ENCODE peak calls at places on chromosomes 11 and 22, in ten cellular contexts. One of them, this sample, is unnamed.

GRCh38 chr11:43943931-43944751 is 1.7 kb downstream of the C11orf96 start:
- DNase-seq in mesenteric fat pad: peak; percentile 89
- DNase-seq in activated CD4-positive, alpha-beta T cell treated with anti-CD3 and anti-CD28 coated beads, Interleukin-2, amount 10 ng/mL, durations not matched to agents 7 days and 5 days: no peak
- DNase-seq in stimulated activated CD4-positive, alpha-beta T cell treated with anti-CD3 and anti-CD28 coated beads, Interleukin-12 subunit alpha, Interleukin-12 subunit beta, amount 100 ng/mL, for 48 hours: no peak
- DNase-seq in smooth muscle cell of the brain vasculature: no peak
- DNase-seq in non-pigmented ciliary epithelial cell: no peak
- DNase-seq in right atrium auricular region: no peak
- DNase-seq in MCF 10A: peak; percentile 42
- DNase-seq in GM23248: peak; percentile 47
- DNase-seq in bronchial epithelial cell: no peak
- DNase-seq in this sample: peak; percentile 31

GRCh38 chr11:22389526-22390282 is 51.5 kb downstream of the SLC17A6 start:
- DNase-seq in activated CD4-positive, alpha-beta T cell treated with anti-CD3 and anti-CD28 coated beads, Interleukin-2, amount 10 ng/mL, durations not matched to agents 7 days and 5 days: no peak
- DNase-seq in mesenteric fat pad: no peak
- DNase-seq in right atrium auricular region: no peak
- DNase-seq in GM23248: no peak
- DNase-seq in non-pigmented ciliary epithelial cell: no peak
- DNase-seq in smooth muscle cell of the brain vasculature: no peak
- DNase-seq in MCF 10A: peak; percentile 1
- DNase-seq in bronchial epithelial cell: peak; percentile 4
- DNase-seq in stimulated activated CD4-positive, alpha-beta T cell treated with anti-CD3 and anti-CD28 coated beads, Interleukin-12 subunit alpha, Interleukin-12 subunit beta, amount 100 ng/mL, for 48 hours: no peak
- DNase-seq in this sample: no peak

GRCh38 chr11:849951-850776 is 7.5 kb downstream of the TSPAN4 start:
- DNase-seq in MCF 10A: no peak
- DNase-seq in non-pigmented ciliary epithelial cell: no peak
- DNase-seq in activated CD4-positive, alpha-beta T cell treated with anti-CD3 and anti-CD28 coated beads, Interleukin-2, amount 10 ng/mL, durations not matched to agents 7 days and 5 days: no peak
- DNase-seq in smooth muscle cell of the brain vasculature: no peak
- DNase-seq in bronchial epithelial cell: no peak
- DNase-seq in stimulated activated CD4-positive, alpha-beta T cell treated with anti-CD3 and anti-CD28 coated beads, Interleukin-12 subunit alpha, Interleukin-12 subunit beta, amount 100 ng/mL, for 48 hours: no peak
- DNase-seq in mesenteric fat pad: no peak
- DNase-seq in right atrium auricular region: no peak
- DNase-seq in GM23248: no peak
- DNase-seq in this sample: no peak

GRCh38 chr11:78000193-78000592 is 5.7 kb upstream of the INTS4 start:
- DNase-seq in GM23248: peak; percentile 76
- DNase-seq in activated CD4-positive, alpha-beta T cell treated with anti-CD3 and anti-CD28 coated beads, Interleukin-2, amount 10 ng/mL, durations not matched to agents 7 days and 5 days: peak; percentile 66
- DNase-seq in bronchial epithelial cell: peak; percentile 55
- DNase-seq in right atrium auricular region: no peak
- DNase-seq in non-pigmented ciliary epithelial cell: peak; percentile 28
- DNase-seq in stimulated activated CD4-positive, alpha-beta T cell treated with anti-CD3 and anti-CD28 coated beads, Interleukin-12 subunit alpha, Interleukin-12 subunit beta, amount 100 ng/mL, for 48 hours: no peak
- DNase-seq in mesenteric fat pad: no peak
- DNase-seq in MCF 10A: peak; percentile 79
- DNase-seq in smooth muscle cell of the brain vasculature: no peak
- DNase-seq in this sample: peak; percentile 50

GRCh38 chr11:76796511-76797203 is 13.5 kb downstream of the TSKU start:
- DNase-seq in smooth muscle cell of the brain vasculature: no peak
- DNase-seq in stimulated activated CD4-positive, alpha-beta T cell treated with anti-CD3 and anti-CD28 coated beads, Interleukin-12 subunit alpha, Interleukin-12 subunit beta, amount 100 ng/mL, for 48 hours: no peak
- DNase-seq in mesenteric fat pad: no peak
- DNase-seq in MCF 10A: no peak
- DNase-seq in right atrium auricular region: no peak
- DNase-seq in activated CD4-positive, alpha-beta T cell treated with anti-CD3 and anti-CD28 coated beads, Interleukin-2, amount 10 ng/mL, durations not matched to agents 7 days and 5 days: peak; percentile 3
- DNase-seq in non-pigmented ciliary epithelial cell: no peak
- DNase-seq in GM23248: no peak
- DNase-seq in bronchial epithelial cell: no peak
- DNase-seq in this sample: no peak

GRCh38 chr22:37488337-37489135 is 2.4 kb upstream of the MFNG start:
- DNase-seq in non-pigmented ciliary epithelial cell: no peak
- DNase-seq in mesenteric fat pad: no peak
- DNase-seq in activated CD4-positive, alpha-beta T cell treated with anti-CD3 and anti-CD28 coated beads, Interleukin-2, amount 10 ng/mL, durations not matched to agents 7 days and 5 days: no peak
- DNase-seq in bronchial epithelial cell: no peak
- DNase-seq in GM23248: no peak
- DNase-seq in right atrium auricular region: no peak
- DNase-seq in MCF 10A: no peak
- DNase-seq in stimulated activated CD4-positive, alpha-beta T cell treated with anti-CD3 and anti-CD28 coated beads, Interleukin-12 subunit alpha, Interleukin-12 subunit beta, amount 100 ng/mL, for 48 hours: no peak
- DNase-seq in smooth muscle cell of the brain vasculature: no peak
- DNase-seq in this sample: no peak

GRCh38 chr22:46571642-46572250 is 34.3 kb upstream of the CELSR1 start:
- DNase-seq in stimulated activated CD4-positive, alpha-beta T cell treated with anti-CD3 and anti-CD28 coated beads, Interleukin-12 subunit alpha, Interleukin-12 subunit beta, amount 100 ng/mL, for 48 hours: no peak
- DNase-seq in non-pigmented ciliary epithelial cell: no peak
- DNase-seq in right atrium auricular region: no peak
- DNase-seq in mesenteric fat pad: no peak
- DNase-seq in GM23248: no peak
- DNase-seq in smooth muscle cell of the brain vasculature: no peak
- DNase-seq in bronchial epithelial cell: no peak
- DNase-seq in MCF 10A: no peak
- DNase-seq in activated CD4-positive, alpha-beta T cell treated with anti-CD3 and anti-CD28 coated beads, Interleukin-2, amount 10 ng/mL, durations not matched to agents 7 days and 5 days: no peak
- DNase-seq in this sample: no peak

GRCh38 chr22:28250036-28250695 is 331.1 kb upstream of the PITPNB start:
- DNase-seq in mesenteric fat pad: no peak
- DNase-seq in non-pigmented ciliary epithelial cell: no peak
- DNase-seq in smooth muscle cell of the brain vasculature: no peak
- DNase-seq in stimulated activated CD4-positive, alpha-beta T cell treated with anti-CD3 and anti-CD28 coated beads, Interleukin-12 subunit alpha, Interleukin-12 subunit beta, amount 100 ng/mL, for 48 hours: no peak
- DNase-seq in GM23248: peak; percentile 27
- DNase-seq in right atrium auricular region: no peak
- DNase-seq in MCF 10A: no peak
- DNase-seq in bronchial epithelial cell: no peak
- DNase-seq in activated CD4-positive, alpha-beta T cell treated with anti-CD3 and anti-CD28 coated beads, Interleukin-2, amount 10 ng/mL, durations not matched to agents 7 days and 5 days: no peak
- DNase-seq in this sample: no peak

GRCh38 chr11:76610871-76611475 is 59.6 kb downstream of the LRRC32 start:
- DNase-seq in smooth muscle cell of the brain vasculature: no peak
- DNase-seq in GM23248: no peak
- DNase-seq in mesenteric fat pad: peak; percentile 84
- DNase-seq in MCF 10A: no peak
- DNase-seq in right atrium auricular region: no peak
- DNase-seq in stimulated activated CD4-positive, alpha-beta T cell treated with anti-CD3 and anti-CD28 coated beads, Interleukin-12 subunit alpha, Interleukin-12 subunit beta, amount 100 ng/mL, for 48 hours: no peak
- DNase-seq in non-pigmented ciliary epithelial cell: no peak
- DNase-seq in activated CD4-positive, alpha-beta T cell treated with anti-CD3 and anti-CD28 coated beads, Interleukin-2, amount 10 ng/mL, durations not matched to agents 7 days and 5 days: no peak
- DNase-seq in bronchial epithelial cell: no peak
- DNase-seq in this sample: no peak

GRCh38 chr11:110486176-110486575 is 56.4 kb downstream of the FDX1 start:
- DNase-seq in bronchial epithelial cell: no peak
- DNase-seq in stimulated activated CD4-positive, alpha-beta T cell treated with anti-CD3 and anti-CD28 coated beads, Interleukin-12 subunit alpha, Interleukin-12 subunit beta, amount 100 ng/mL, for 48 hours: no peak
- DNase-seq in non-pigmented ciliary epithelial cell: no peak
- DNase-seq in mesenteric fat pad: no peak
- DNase-seq in GM23248: no peak
- DNase-seq in right atrium auricular region: no peak
- DNase-seq in smooth muscle cell of the brain vasculature: no peak
- DNase-seq in MCF 10A: no peak
- DNase-seq in activated CD4-positive, alpha-beta T cell treated with anti-CD3 and anti-CD28 coated beads, Interleukin-2, amount 10 ng/mL, durations not matched to agents 7 days and 5 days: no peak
- DNase-seq in this sample: no peak

GRCh38 chr11:45180158-45180887 is 33.9 kb downstream of the PRDM11 start:
- DNase-seq in MCF 10A: peak; percentile 48
- DNase-seq in right atrium auricular region: no peak
- DNase-seq in mesenteric fat pad: peak; percentile 89
- DNase-seq in stimulated activated CD4-positive, alpha-beta T cell treated with anti-CD3 and anti-CD28 coated beads, Interleukin-12 subunit alpha, Interleukin-12 subunit beta, amount 100 ng/mL, for 48 hours: no peak
- DNase-seq in activated CD4-positive, alpha-beta T cell treated with anti-CD3 and anti-CD28 coated beads, Interleukin-2, amount 10 ng/mL, durations not matched to agents 7 days and 5 days: no peak
- DNase-seq in GM23248: peak; percentile 57
- DNase-seq in non-pigmented ciliary epithelial cell: no peak
- DNase-seq in bronchial epithelial cell: peak; percentile 25
- DNase-seq in smooth muscle cell of the brain vasculature: no peak
- DNase-seq in this sample: no peak

GRCh38 chr11:65844231-65844872 is 10.6 kb downstream of the SNX32 start:
- DNase-seq in MCF 10A: no peak
- DNase-seq in bronchial epithelial cell: no peak
- DNase-seq in mesenteric fat pad: peak; percentile 47
- DNase-seq in stimulated activated CD4-positive, alpha-beta T cell treated with anti-CD3 and anti-CD28 coated beads, Interleukin-12 subunit alpha, Interleukin-12 subunit beta, amount 100 ng/mL, for 48 hours: no peak
- DNase-seq in non-pigmented ciliary epithelial cell: no peak
- DNase-seq in right atrium auricular region: no peak
- DNase-seq in smooth muscle cell of the brain vasculature: no peak
- DNase-seq in GM23248: no peak
- DNase-seq in activated CD4-positive, alpha-beta T cell treated with anti-CD3 and anti-CD28 coated beads, Interleukin-2, amount 10 ng/mL, durations not matched to agents 7 days and 5 days: no peak
- DNase-seq in this sample: no peak

GRCh38 chr22:49726701-49727101 is 101.0 kb downstream of the BRD1 start:
- DNase-seq in right atrium auricular region: no peak
- DNase-seq in activated CD4-positive, alpha-beta T cell treated with anti-CD3 and anti-CD28 coated beads, Interleukin-2, amount 10 ng/mL, durations not matched to agents 7 days and 5 days: no peak
- DNase-seq in stimulated activated CD4-positive, alpha-beta T cell treated with anti-CD3 and anti-CD28 coated beads, Interleukin-12 subunit alpha, Interleukin-12 subunit beta, amount 100 ng/mL, for 48 hours: no peak
- DNase-seq in mesenteric fat pad: peak; percentile 76
- DNase-seq in non-pigmented ciliary epithelial cell: no peak
- DNase-seq in GM23248: no peak
- DNase-seq in bronchial epithelial cell: no peak
- DNase-seq in smooth muscle cell of the brain vasculature: no peak
- DNase-seq in MCF 10A: no peak
- DNase-seq in this sample: no peak

GRCh38 chr11:43904737-43905515 is 24.3 kb downstream of the ALKBH3 start:
- DNase-seq in right atrium auricular region: no peak
- DNase-seq in non-pigmented ciliary epithelial cell: no peak
- DNase-seq in stimulated activated CD4-positive, alpha-beta T cell treated with anti-CD3 and anti-CD28 coated beads, Interleukin-12 subunit alpha, Interleukin-12 subunit beta, amount 100 ng/mL, for 48 hours: no peak
- DNase-seq in MCF 10A: peak; percentile 51
- DNase-seq in GM23248: peak; percentile 70
- DNase-seq in mesenteric fat pad: no peak
- DNase-seq in bronchial epithelial cell: peak; percentile 88
- DNase-seq in smooth muscle cell of the brain vasculature: no peak
- DNase-seq in activated CD4-positive, alpha-beta T cell treated with anti-CD3 and anti-CD28 coated beads, Interleukin-2, amount 10 ng/mL, durations not matched to agents 7 days and 5 days: no peak
- DNase-seq in this sample: no peak

GRCh38 chr11:112024178-112024777 is 930 bp upstream of the DLAT start:
- DNase-seq in stimulated activated CD4-positive, alpha-beta T cell treated with anti-CD3 and anti-CD28 coated beads, Interleukin-12 subunit alpha, Interleukin-12 subunit beta, amount 100 ng/mL, for 48 hours: no peak
- DNase-seq in activated CD4-positive, alpha-beta T cell treated with anti-CD3 and anti-CD28 coated beads, Interleukin-2, amount 10 ng/mL, durations not matched to agents 7 days and 5 days: peak; percentile 12
- DNase-seq in non-pigmented ciliary epithelial cell: no peak
- DNase-seq in smooth muscle cell of the brain vasculature: no peak
- DNase-seq in GM23248: no peak
- DNase-seq in mesenteric fat pad: no peak
- DNase-seq in right atrium auricular region: no peak
- DNase-seq in bronchial epithelial cell: no peak
- DNase-seq in MCF 10A: no peak
- DNase-seq in this sample: no peak

GRCh38 chr11:119729581-119730346 is 764 bp upstream of the NECTIN1 start:
- DNase-seq in smooth muscle cell of the brain vasculature: no peak
- DNase-seq in GM23248: peak; percentile 72
- DNase-seq in activated CD4-positive, alpha-beta T cell treated with anti-CD3 and anti-CD28 coated beads, Interleukin-2, amount 10 ng/mL, durations not matched to agents 7 days and 5 days: no peak
- DNase-seq in non-pigmented ciliary epithelial cell: no peak
- DNase-seq in MCF 10A: peak; percentile 60
- DNase-seq in mesenteric fat pad: no peak
- DNase-seq in bronchial epithelial cell: peak; percentile 61
- DNase-seq in right atrium auricular region: peak; percentile 84
- DNase-seq in stimulated activated CD4-positive, alpha-beta T cell treated with anti-CD3 and anti-CD28 coated beads, Interleukin-12 subunit alpha, Interleukin-12 subunit beta, amount 100 ng/mL, for 48 hours: no peak
- DNase-seq in this sample: no peak

GRCh38 chr11:117789241-117789640 is 7.8 kb downstream of the DSCAML1 start:
- DNase-seq in bronchial epithelial cell: no peak
- DNase-seq in non-pigmented ciliary epithelial cell: no peak
- DNase-seq in smooth muscle cell of the brain vasculature: no peak
- DNase-seq in mesenteric fat pad: no peak
- DNase-seq in MCF 10A: no peak
- DNase-seq in activated CD4-positive, alpha-beta T cell treated with anti-CD3 and anti-CD28 coated beads, Interleukin-2, amount 10 ng/mL, durations not matched to agents 7 days and 5 days: no peak
- DNase-seq in right atrium auricular region: no peak
- DNase-seq in stimulated activated CD4-positive, alpha-beta T cell treated with anti-CD3 and anti-CD28 coated beads, Interleukin-12 subunit alpha, Interleukin-12 subunit beta, amount 100 ng/mL, for 48 hours: no peak
- DNase-seq in GM23248: no peak
- DNase-seq in this sample: no peak

GRCh38 chr11:57434640-57435546 is 8.0 kb upstream of the SLC43A3 start:
- DNase-seq in stimulated activated CD4-positive, alpha-beta T cell treated with anti-CD3 and anti-CD28 coated beads, Interleukin-12 subunit alpha, Interleukin-12 subunit beta, amount 100 ng/mL, for 48 hours: no peak
- DNase-seq in mesenteric fat pad: peak; percentile 55
- DNase-seq in activated CD4-positive, alpha-beta T cell treated with anti-CD3 and anti-CD28 coated beads, Interleukin-2, amount 10 ng/mL, durations not matched to agents 7 days and 5 days: no peak
- DNase-seq in right atrium auricular region: no peak
- DNase-seq in MCF 10A: peak; percentile 96
- DNase-seq in non-pigmented ciliary epithelial cell: peak; percentile 82
- DNase-seq in smooth muscle cell of the brain vasculature: no peak
- DNase-seq in bronchial epithelial cell: peak; percentile 97
- DNase-seq in GM23248: peak; percentile 95
- DNase-seq in this sample: no peak

GRCh38 chr11:126893796-126894195 is 106.8 kb downstream of the KIRREL3 start:
- DNase-seq in stimulated activated CD4-positive, alpha-beta T cell treated with anti-CD3 and anti-CD28 coated beads, Interleukin-12 subunit alpha, Interleukin-12 subunit beta, amount 100 ng/mL, for 48 hours: no peak
- DNase-seq in MCF 10A: no peak
- DNase-seq in non-pigmented ciliary epithelial cell: no peak
- DNase-seq in right atrium auricular region: no peak
- DNase-seq in mesenteric fat pad: no peak
- DNase-seq in GM23248: no peak
- DNase-seq in bronchial epithelial cell: no peak
- DNase-seq in smooth muscle cell of the brain vasculature: no peak
- DNase-seq in activated CD4-positive, alpha-beta T cell treated with anti-CD3 and anti-CD28 coated beads, Interleukin-2, amount 10 ng/mL, durations not matched to agents 7 days and 5 days: no peak
- DNase-seq in this sample: no peak

GRCh38 chr11:125442946-125443345 is 53.1 kb downstream of the FEZ1 start:
- DNase-seq in smooth muscle cell of the brain vasculature: no peak
- DNase-seq in activated CD4-positive, alpha-beta T cell treated with anti-CD3 and anti-CD28 coated beads, Interleukin-2, amount 10 ng/mL, durations not matched to agents 7 days and 5 days: no peak
- DNase-seq in right atrium auricular region: no peak
- DNase-seq in non-pigmented ciliary epithelial cell: no peak
- DNase-seq in MCF 10A: no peak
- DNase-seq in bronchial epithelial cell: no peak
- DNase-seq in GM23248: no peak
- DNase-seq in stimulated activated CD4-positive, alpha-beta T cell treated with anti-CD3 and anti-CD28 coated beads, Interleukin-12 subunit alpha, Interleukin-12 subunit beta, amount 100 ng/mL, for 48 hours: no peak
- DNase-seq in mesenteric fat pad: peak; percentile 80
- DNase-seq in this sample: no peak

GRCh38 chr11:79438631-79439429 is 2.0 kb downstream of the TENM4 start:
- DNase-seq in GM23248: peak; percentile 50
- DNase-seq in smooth muscle cell of the brain vasculature: no peak
- DNase-seq in activated CD4-positive, alpha-beta T cell treated with anti-CD3 and anti-CD28 coated beads, Interleukin-2, amount 10 ng/mL, durations not matched to agents 7 days and 5 days: no peak
- DNase-seq in mesenteric fat pad: no peak
- DNase-seq in stimulated activated CD4-positive, alpha-beta T cell treated with anti-CD3 and anti-CD28 coated beads, Interleukin-12 subunit alpha, Interleukin-12 subunit beta, amount 100 ng/mL, for 48 hours: no peak
- DNase-seq in MCF 10A: peak; percentile 49
- DNase-seq in right atrium auricular region: no peak
- DNase-seq in bronchial epithelial cell: no peak
- DNase-seq in non-pigmented ciliary epithelial cell: no peak
- DNase-seq in this sample: no peak

GRCh38 chr11:79342686-79343085 is 98.1 kb downstream of the TENM4 start:
- DNase-seq in activated CD4-positive, alpha-beta T cell treated with anti-CD3 and anti-CD28 coated beads, Interleukin-2, amount 10 ng/mL, durations not matched to agents 7 days and 5 days: no peak
- DNase-seq in non-pigmented ciliary epithelial cell: no peak
- DNase-seq in right atrium auricular region: no peak
- DNase-seq in MCF 10A: no peak
- DNase-seq in bronchial epithelial cell: no peak
- DNase-seq in mesenteric fat pad: no peak
- DNase-seq in GM23248: no peak
- DNase-seq in stimulated activated CD4-positive, alpha-beta T cell treated with anti-CD3 and anti-CD28 coated beads, Interleukin-12 subunit alpha, Interleukin-12 subunit beta, amount 100 ng/mL, for 48 hours: no peak
- DNase-seq in smooth muscle cell of the brain vasculature: no peak
- DNase-seq in this sample: no peak

GRCh38 chr22:33832558-33833151 is 87.6 kb downstream of the LARGE1 start:
- DNase-seq in activated CD4-positive, alpha-beta T cell treated with anti-CD3 and anti-CD28 coated beads, Interleukin-2, amount 10 ng/mL, durations not matched to agents 7 days and 5 days: no peak
- DNase-seq in smooth muscle cell of the brain vasculature: no peak
- DNase-seq in GM23248: peak; percentile 11
- DNase-seq in non-pigmented ciliary epithelial cell: no peak
- DNase-seq in stimulated activated CD4-positive, alpha-beta T cell treated with anti-CD3 and anti-CD28 coated beads, Interleukin-12 subunit alpha, Interleukin-12 subunit beta, amount 100 ng/mL, for 48 hours: no peak
- DNase-seq in bronchial epithelial cell: no peak
- DNase-seq in right atrium auricular region: no peak
- DNase-seq in mesenteric fat pad: no peak
- DNase-seq in MCF 10A: no peak
- DNase-seq in this sample: no peak

This sample was measured in activated CD4-positive, alpha-beta memory T cell treated with anti-CD3 and anti-CD28 coated beads, Interleukin-2, amount 10 ng/mL, durations not matched to agents 7 days and 5 days.